ENCODE peak calls at places on chromosomes 11 and 22, in ten cellular contexts. M is heart right ventricle; W is A549; E is mesendoderm; X is heart left ventricle; F is H7; Q is body of pancreas; K is effector memory CD4-positive, alpha-beta T cell; O is uterus; I is Jurkat, Clone E6-1. D is an unnamed sample.

GRCh38 chr11:2673871-2674471 is 25.8 kb downstream of the KCNQ1OT1 start:
- DNase-seq in M (no peak), W (no peak), E (no peak), X (no peak), F (peak), Q (peak), K (no peak), O (peak), I (no peak), D (no peak)

GRCh38 chr11:88402192-88402715 is 64.7 kb upstream of the CTSC start:
- DNase-seq in M (no peak), W (peak), E (no peak), X (no peak), F (no peak), Q (no peak), K (no peak), O (no peak), I (no peak), D (no peak)

GRCh38 chr11:75851203-75851602 is 36.2 kb downstream of the UVRAG start:
- DNase-seq in M (no peak), W (no peak), E (no peak), X (no peak), F (no peak), Q (no peak), K (no peak), O (no peak), I (no peak), D (no peak)

GRCh38 chr11:127106142-127106541 is 105.6 kb upstream of the KIRREL3 start:
- DNase-seq in M (no peak), W (no peak), E (peak), X (no peak), F (no peak), Q (peak), K (no peak), O (no peak), I (no peak), D (no peak)

GRCh38 chr11:97461934-97462333 is 1072.1 kb downstream of the JRKL start:
- DNase-seq in M (no peak), W (no peak), E (no peak), X (peak), F (no peak), Q (no peak), K (no peak), O (no peak), I (no peak), D (no peak)

GRCh38 chr11:115266066-115266465 is 238.1 kb downstream of the CADM1 start:
- DNase-seq in M (no peak), W (no peak), E (no peak), X (no peak), F (no peak), Q (no peak), K (no peak), O (no peak), I (no peak), D (no peak)

GRCh38 chr11:96113100-96113710 is 189.3 kb upstream of the MTMR2 start:
- DNase-seq in M (no peak), W (no peak), E (no peak), X (no peak), F (no peak), Q (no peak), K (no peak), O (no peak), I (no peak), D (no peak)

GRCh38 chr11:70677232-70677916 is 279.0 kb downstream of the CTTN start:
- DNase-seq in M (no peak), W (no peak), E (no peak), X (no peak), F (peak), Q (no peak), K (no peak), O (no peak), I (no peak), D (peak)

GRCh38 chr22:37378642-37379058 is 48.6 kb downstream of the ELFN2 start:
- DNase-seq in M (no peak), W (peak), E (no peak), X (no peak), F (no peak), Q (no peak), K (no peak), O (no peak), I (no peak), D (no peak)

GRCh38 chr11:135027461-135027860 is 615.4 kb upstream of the B3GAT1 start:
- DNase-seq in M (peak), W (no peak), E (peak), X (no peak), F (peak), Q (peak), K (no peak), O (no peak), I (peak), D (peak)

GRCh38 chr22:41302016-41302767 is 867 bp downstream of the ZC3H7B start:
- DNase-seq in M (no peak), W (no peak), E (peak), X (no peak), F (peak), Q (no peak), K (no peak), O (no peak), I (no peak), D (peak)

GRCh38 chr11:15707194-15707593 is 592.5 kb downstream of the INSC start:
- DNase-seq in M (no peak), W (no peak), E (no peak), X (no peak), F (no peak), Q (no peak), K (no peak), O (no peak), I (no peak), D (no peak)

GRCh38 chr22:23786752-23787599 is at the start of gene SMARCB1:
- DNase-seq in M (peak), W (peak), E (peak), X (peak), F (peak), Q (peak), K (peak), O (peak), I (peak), D (peak)

GRCh38 chr11:17343907-17344306 is 7.7 kb upstream of the NCR3LG1 start:
- DNase-seq in M (no peak), W (no peak), E (peak), X (no peak), F (peak), Q (no peak), K (no peak), O (no peak), I (no peak), D (no peak)

GRCh38 chr11:76824083-76824939 is 36.4 kb upstream of the ACER3 start:
- DNase-seq in M (peak), W (no peak), E (no peak), X (no peak), F (no peak), Q (no peak), K (no peak), O (no peak), I (no peak), D (no peak)

GRCh38 chr22:49861642-49862407 is 8.2 kb downstream of the ZBED4 start:
- DNase-seq in M (no peak), W (no peak), E (no peak), X (no peak), F (peak), Q (no peak), K (no peak), O (no peak), I (no peak), D (no peak)

GRCh38 chr11:7605544-7605943 is 67.8 kb downstream of the CYB5R2 start:
- DNase-seq in M (no peak), W (peak), E (peak), X (no peak), F (no peak), Q (peak), K (no peak), O (no peak), I (no peak), D (no peak)

GRCh38 chr22:40204331-40205116 is 26.8 kb downstream of the TNRC6B start:
- DNase-seq in M (no peak), W (no peak), E (no peak), X (no peak), F (no peak), Q (peak), K (no peak), O (peak), I (no peak), D (no peak)

GRCh38 chr22:49815641-49816071 is 12.0 kb downstream of the BRD1 start:
- DNase-seq in M (no peak), W (no peak), E (no peak), X (no peak), F (peak), Q (peak), K (no peak), O (no peak), I (no peak), D (no peak)

GRCh38 chr22:19122143-19122751 is at the start of gene DGCR2:
- DNase-seq in M (peak), W (peak), E (peak), X (peak), F (peak), Q (peak), K (peak), O (peak), I (peak), D (peak)

GRCh38 chr22:26756675-26757293 is 99.4 kb downstream of the MIAT start:
- DNase-seq in M (peak), W (no peak), E (peak), X (peak), F (peak), Q (peak), K (no peak), O (peak), I (no peak), D (peak)

GRCh38 chr22:33519140-33519973 is 400.9 kb downstream of the LARGE1 start:
- DNase-seq in M (peak), W (peak), E (peak), X (no peak), F (peak), Q (peak), K (no peak), O (peak), I (peak), D (no peak)

GRCh38 chr11:3163241-3163981 is 1.7 kb downstream of the OSBPL5 start:
- DNase-seq in M (no peak), W (no peak), E (peak), X (no peak), F (peak), Q (no peak), K (no peak), O (no peak), I (peak), D (peak)

GRCh38 chr11:66192181-66192888 is 76.1 kb upstream of the RAB1B start:
- DNase-seq in M (no peak), W (no peak), E (no peak), X (no peak), F (no peak), Q (no peak), K (no peak), O (no peak), I (no peak), D (no peak)

GRCh38 chr11:77073328-77074001 is 6.7 kb downstream of the CAPN5 start:
- DNase-seq in M (peak), W (peak), E (no peak), X (peak), F (peak), Q (peak), K (no peak), O (peak), I (no peak), D (peak)

GRCh38 chr11:102284008-102284407 is 33.3 kb upstream of the BIRC3 start:
- DNase-seq in M (no peak), W (no peak), E (no peak), X (no peak), F (no peak), Q (no peak), K (no peak), O (no peak), I (no peak), D (no peak)

GRCh38 chr22:36865346-36865745 is 4.5 kb downstream of the NCF4 start:
- DNase-seq in M (no peak), W (no peak), E (peak), X (no peak), F (peak), Q (no peak), K (no peak), O (no peak), I (no peak), D (no peak)

GRCh38 chr11:111540114-111540920 is at the start of gene LAYN:
- DNase-seq in M (peak), W (no peak), E (peak), X (peak), F (peak), Q (peak), K (no peak), O (peak), I (no peak), D (peak)
- H3K4me3 ChIP-seq in M (peak), W (peak), E (peak), X (peak), F (peak), Q (no peak), K (peak), O (peak), I (no peak), D (no peak)

GRCh38 chr11:67996622-67997459 is 7.1 kb downstream of the UNC93B1 start:
- DNase-seq in M (no peak), W (no peak), E (peak), X (peak), F (peak), Q (peak), K (no peak), O (no peak), I (no peak), D (peak)
- H3K4me3 ChIP-seq in M (no peak), W (no peak), E (peak), X (no peak), F (peak), Q (no peak), K (no peak), O (no peak), I (no peak), D (no peak)

DNA sequence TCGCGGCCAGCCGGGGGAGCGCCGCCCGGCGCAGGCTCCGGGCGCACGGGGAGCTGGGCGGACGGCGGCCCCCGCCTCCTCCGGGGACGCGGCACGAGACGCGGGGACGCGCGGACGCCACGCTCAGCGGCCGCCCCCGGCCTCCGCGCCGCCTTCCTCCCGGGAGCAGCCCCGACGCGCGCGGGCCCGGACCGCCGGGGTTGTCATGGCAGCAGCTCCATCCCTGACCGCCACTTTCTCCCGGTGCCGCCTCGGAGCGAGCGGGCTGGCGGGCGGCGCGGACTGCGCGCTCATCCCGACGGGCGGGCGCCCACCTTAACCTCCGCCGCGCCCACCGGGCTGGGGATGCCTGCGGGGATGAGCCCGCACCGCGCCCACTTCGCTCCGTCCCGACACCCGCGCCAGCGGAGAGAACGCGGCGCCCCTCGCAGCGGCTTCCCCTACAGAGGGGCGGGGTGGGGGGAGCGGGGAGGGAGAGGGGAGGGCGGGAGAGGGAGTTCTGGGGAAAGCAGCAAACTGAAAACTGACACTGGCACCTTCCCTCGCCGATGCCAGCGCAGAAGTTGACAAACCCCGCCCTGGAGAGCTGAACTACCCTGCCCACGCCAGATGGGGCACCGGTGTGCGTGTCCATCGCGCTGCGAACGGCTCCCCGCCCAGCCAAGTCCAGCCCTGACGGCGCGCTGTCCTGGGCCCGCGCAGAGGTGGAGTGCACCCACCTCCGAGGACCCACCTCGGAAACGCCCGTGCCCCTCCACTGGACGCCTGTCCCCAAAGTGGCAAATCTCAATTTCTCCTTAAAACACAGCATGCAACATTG is 588.4 kb downstream of the OPCML start:
- DNase-seq in M (no peak), W (no peak), E (peak), X (no peak), F (peak), Q (no peak), K (no peak), O (no peak), I (no peak), D (no peak)
- H3K4me3 ChIP-seq in M (peak), W (no peak), E (peak), X (peak), F (peak), Q (no peak), K (no peak), O (no peak), I (no peak), D (no peak)

GRCh38 chr11:117200813-117201515 is 1.8 kb downstream of the TAGLN start:
- DNase-seq in M (no peak), W (no peak), E (peak), X (peak), F (peak), Q (no peak), K (no peak), O (peak), I (no peak), D (peak)

GRCh38 chr11:117198613-117199012 is 557 bp upstream of the TAGLN start:
- DNase-seq in M (no peak), W (no peak), E (no peak), X (no peak), F (no peak), Q (no peak), K (no peak), O (no peak), I (no peak), D (peak)

GRCh38 chr11:117199061-117199915 is at the start of gene TAGLN:
- DNase-seq in M (peak), W (no peak), E (peak), X (peak), F (peak), Q (peak), K (no peak), O (peak), I (no peak), D (peak)

GRCh38 chr11:117201516-117201866 is 2.3 kb downstream of the TAGLN start:
- DNase-seq in M (no peak), W (no peak), E (peak), X (peak), F (peak), Q (no peak), K (no peak), O (no peak), I (no peak), D (no peak)

GRCh38 chr11:117199916-117200812 is 994 bp downstream of the TAGLN start:
- DNase-seq in M (no peak), W (no peak), E (peak), X (peak), F (peak), Q (no peak), K (no peak), O (no peak), I (no peak), D (peak)
- H3K4me3 ChIP-seq in M (peak), W (no peak), E (peak), X (no peak), F (peak), Q (no peak), K (no peak), O (peak), I (no peak), D (no peak)